ENCODE peak calls at places on chromosomes 4 and X, in four cellular contexts. K is GM12878, A is HepG2, T is K562. Q is an unnamed sample.
A peak's percentile ranks its signal among the peaks of the same experiment; 100 is the strongest.

GRCh38 chrX:119427024-119427794 is 28.1 kb downstream of the SLC25A43 start:
- DNase-seq in T (peak; percentile 54), K (peak; percentile 28), A (no peak), Q (no peak)

GRCh38 chr4:113328514-113328913 is 279.1 kb downstream of the ANK2 start:
- DNase-seq in K (no peak), T (peak; percentile 36), A (peak; percentile 15), Q (peak; percentile 64)

GRCh38 chr4:6367313-6367945 is 97.8 kb downstream of the WFS1 start:
- DNase-seq in A (no peak), K (no peak), T (no peak), Q (no peak)

GRCh38 chr4:6499241-6499605 is 26.8 kb upstream of the PPP2R2C start:
- DNase-seq in T (no peak), K (no peak), A (no peak), Q (no peak)

GRCh38 chr4:116839826-116840225 is 245.6 kb downstream of the TRAM1L1 start:
- DNase-seq in K (no peak), A (no peak), T (no peak), Q (no peak)

GRCh38 chrX:57329008-57329407 is 42.5 kb downstream of the FAAH2 start:
- DNase-seq in T (no peak), K (no peak), A (peak; percentile 2), Q (peak; percentile 7)

GRCh38 chr4:127965803-127966175 is 583 bp downstream of the ABHD18 start:
- DNase-seq in K (peak; percentile 21), T (peak; percentile 49), A (peak; percentile 73), Q (peak; percentile 34)

GRCh38 chrX:43973249-43973672 is at the start of gene NDP:
- DNase-seq in K (no peak), T (no peak), A (no peak), Q (no peak)

GRCh38 chr4:187414716-187415115 is 580.9 kb upstream of the ZFP42 start:
- DNase-seq in A (no peak), T (no peak), K (no peak), Q (no peak)

GRCh38 chr4:142901166-142901662 is 55.1 kb upstream of the INPP4B start:
- DNase-seq in T (no peak), K (no peak), A (no peak), Q (no peak)

GRCh38 chr4:182875471-182875870 is 41.7 kb downstream of the DCTD start:
- DNase-seq in A (no peak), K (no peak), T (no peak), Q (no peak)

GRCh38 chrX:29470029-29470428 is 745.3 kb upstream of the MAGEB2 start:
- DNase-seq in T (no peak), A (no peak), K (no peak), Q (no peak)

GRCh38 chrX:35166023-35166422 is 223.4 kb downstream of the FAM47B start:
- DNase-seq in K (no peak), A (no peak), T (no peak), Q (no peak)

GRCh38 chr4:104064650-104065577 is 345.1 kb upstream of the TACR3 start:
- DNase-seq in A (peak; percentile 39), K (peak; percentile 23), T (peak; percentile 10), Q (peak; percentile 58)

GRCh38 chrX:10722804-10723364 is 102.5 kb upstream of the MID1 start:
- DNase-seq in K (no peak), T (peak; percentile 51), A (no peak), Q (peak; percentile 60)

GRCh38 chr4:186192068-186192751 is 843 bp downstream of the CYP4V2 start:
- DNase-seq in A (peak; percentile 9), T (no peak), K (no peak), Q (peak; percentile 19)

GRCh38 chr4:76578002-76578560 is 143.1 kb downstream of the SHROOM3 start:
- DNase-seq in K (no peak), A (no peak), T (no peak), Q (no peak)

GRCh38 chr4:3256230-3257124 is 7.5 kb downstream of the MSANTD1 start:
- DNase-seq in A (no peak), K (no peak), T (no peak), Q (no peak)

GRCh38 chrX:13078739-13079444 is 34.5 kb upstream of the FAM9C start:
- DNase-seq in K (no peak), T (no peak), A (no peak), Q (no peak)

GRCh38 chr4:6561173-6561516 is 13.8 kb upstream of the MAN2B2 start:
- DNase-seq in A (no peak), K (no peak), T (no peak), Q (no peak)

GRCh38 chr4:39559641-39560040 is 32.4 kb upstream of the UGDH start:
- DNase-seq in A (no peak), K (no peak), T (no peak), Q (no peak)

DNA sequence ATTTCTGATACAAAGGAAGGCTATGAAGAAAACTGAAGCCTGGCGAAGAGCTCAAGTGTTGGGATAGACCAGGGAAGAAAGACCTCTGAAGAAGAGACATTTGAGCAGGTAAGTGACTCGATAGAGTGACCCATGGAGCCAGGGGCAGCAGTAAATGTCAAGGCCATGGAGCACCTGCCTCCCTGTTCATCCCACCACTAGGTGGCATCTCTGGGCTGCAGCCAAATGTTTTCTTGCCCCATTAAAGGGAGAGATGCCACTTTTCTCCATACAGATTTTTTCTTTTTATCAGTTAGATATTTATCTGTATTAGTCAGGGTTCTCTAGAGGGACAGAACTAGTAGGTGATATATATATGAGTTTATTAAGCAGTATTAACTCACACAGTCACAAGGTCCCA is 4.9 kb upstream of the ZNF81 start:
- DNase-seq in T (peak; percentile 38), K (no peak), A (peak; percentile 29), Q (peak; percentile 63)
- TF ChIP-seq FOXM1 in T (no peak), K (no peak), A (no peak), Q (no peak)

GRCh38 chr4:17336524-17336941 is 175.4 kb downstream of the QDPR start:
- DNase-seq in K (peak; percentile 93), A (peak; percentile 6), T (no peak), Q (no peak)
- TF ChIP-seq BHLHE40 in K (peak; percentile 91), A (no peak), T (no peak), Q (no peak)

DNA sequence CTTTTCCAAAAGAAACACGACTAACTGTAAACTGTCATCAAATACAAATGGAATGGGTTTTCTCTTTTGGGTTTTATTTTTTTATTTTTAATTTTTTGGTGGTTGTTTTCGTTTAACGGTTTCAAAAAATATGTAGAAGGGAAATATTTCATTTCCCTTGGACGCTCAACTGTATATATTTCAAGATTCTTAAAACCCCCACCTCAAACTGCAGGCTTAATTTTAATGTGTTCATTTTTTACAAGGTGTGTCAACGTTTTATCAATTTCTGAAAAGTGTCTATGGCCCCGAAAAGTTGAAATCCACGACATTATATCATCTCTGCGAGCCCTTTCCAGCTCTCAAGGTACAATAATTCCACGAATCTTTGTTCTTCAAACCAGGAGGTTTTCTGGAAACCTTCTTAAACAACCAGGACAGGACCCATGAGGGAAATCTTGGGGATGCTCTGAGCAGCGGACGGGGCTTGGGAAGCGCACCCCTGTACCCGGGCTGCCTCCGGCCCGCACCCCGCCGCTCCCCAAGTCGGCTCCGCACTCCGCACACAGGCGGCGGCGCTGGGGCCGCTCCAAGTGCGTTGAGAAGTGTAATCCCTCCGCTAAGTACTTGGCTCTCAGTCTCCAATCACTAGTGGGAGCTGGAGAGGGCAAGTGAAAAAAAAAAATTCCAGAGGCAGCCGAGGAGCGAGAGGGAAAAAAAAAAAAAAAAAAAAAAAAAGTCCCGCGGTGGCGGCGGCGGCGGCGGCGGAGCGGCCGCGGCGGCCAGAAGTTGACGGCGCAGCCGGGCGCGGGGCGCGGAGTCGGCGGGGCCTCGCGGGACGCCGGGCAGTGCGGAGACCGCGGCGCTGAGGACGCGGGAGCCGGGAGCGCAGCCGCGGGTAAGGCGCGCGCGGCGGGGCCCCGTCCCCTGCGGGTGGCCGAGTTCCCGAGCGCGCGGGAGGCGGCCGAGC is at the start of gene BMPR1B:
- DNase-seq in T (no peak), A (no peak), K (no peak), Q (peak; percentile 62)
- TF ChIP-seq TARDBP in T (no peak), A (no peak), K (no peak), Q (no peak)

GRCh38 chr4:95051689-95052026 is 293.9 kb downstream of the BMPR1B start:
- DNase-seq in A (no peak), K (no peak), T (no peak), Q (no peak)
- TF ChIP-seq FOXM1 in A (no peak), K (no peak), T (no peak), Q (no peak)

GRCh38 chr4:37540486-37540885 is 145.7 kb downstream of the RELL1 start:
- DNase-seq in K (no peak), A (no peak), T (no peak), Q (no peak)
- TF ChIP-seq BHLHE40 in K (no peak), A (no peak), T (no peak), Q (no peak)

GRCh38 chrX:68995780-68996551 is 167.1 kb downstream of the EFNB1 start:
- DNase-seq in A (peak; percentile 3), T (no peak), K (no peak), Q (peak; percentile 3)
- TF ChIP-seq TARDBP in A (no peak), T (no peak), K (no peak), Q (no peak)

DNA sequence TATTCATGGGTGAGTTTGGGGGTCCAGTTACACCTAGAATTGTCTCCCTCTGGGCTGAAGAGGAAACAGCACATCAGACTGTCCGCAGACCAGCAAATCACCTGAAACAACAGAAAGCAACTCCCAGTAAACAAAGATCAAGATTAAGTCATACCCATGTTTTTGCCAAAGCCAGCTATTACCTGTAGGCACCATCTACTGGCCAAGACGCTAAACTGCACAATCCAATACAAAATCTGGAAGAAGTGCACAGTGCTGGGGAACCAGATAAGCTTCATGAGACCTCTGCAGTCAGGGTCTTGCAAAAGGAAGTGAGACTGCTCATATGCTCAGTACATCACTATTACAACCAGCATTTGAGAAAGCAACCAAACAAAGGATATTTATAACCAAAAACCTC is 157.5 kb upstream of the ITM2A start:
- DNase-seq in A (no peak), K (no peak), T (no peak), Q (peak; percentile 18)
- TF ChIP-seq FOXM1 in A (no peak), K (no peak), T (no peak), Q (no peak)